ENCODE peak calls at places on chromosomes 7 and 10, in ten cellular contexts. X is fibroblast of pulmonary artery; D is GM23248; K is body of pancreas; W is LoVo; Y is dermis microvascular lymphatic vessel endothelial cell; N is activated naive CD4-positive, alpha-beta T cell treated with anti-CD3 and anti-CD28 coated beads, Interleukin-2, amount 10 ng/mL, durations not matched to agents 7 days and 5 days; S is stromal cell of bone marrow; R is kidney; E is GDM1. P is an unnamed sample.

GRCh38 chr7:129607471-129608120 is 3.9 kb upstream of the NRF1 start:
- DNase-seq in N (peak; percentile 63), K (no peak), Y (no peak), X (peak; percentile 53), S (no peak), W (peak; percentile 25), E (peak; percentile 53), R (no peak), D (peak; percentile 62), P (peak; percentile 50)

GRCh38 chr7:137642467-137642866 is 204.3 kb downstream of the DGKI start:
- DNase-seq in E (no peak), N (no peak), D (peak; percentile 80), K (no peak), X (no peak), R (no peak), S (peak; percentile 28), Y (no peak), W (peak; percentile 20), P (no peak)

GRCh38 chr7:230274-230673 is 37.9 kb downstream of the FAM20C start:
- DNase-seq in E (no peak), S (no peak), K (no peak), X (no peak), Y (no peak), N (no peak), D (no peak), R (no peak), W (no peak), P (no peak)

GRCh38 chr7:19307554-19307953 is 162.3 kb upstream of the FERD3L start:
- DNase-seq in D (no peak), E (no peak), Y (no peak), K (no peak), S (no peak), W (no peak), R (no peak), X (no peak), N (no peak), P (no peak)

GRCh38 chr10:31928531-31929259 is at the start of gene ARHGAP12:
- DNase-seq in K (peak; percentile 90), W (peak; percentile 80), S (peak; percentile 71), E (peak; percentile 81), Y (peak; percentile 56), N (peak; percentile 89), D (peak; percentile 95), R (peak; percentile 97), X (peak; percentile 82), P (peak; percentile 73)

GRCh38 chr10:62514079-62514693 is 140.0 kb downstream of the ZNF365 start:
- DNase-seq in R (no peak), X (no peak), E (no peak), W (no peak), K (no peak), N (no peak), D (peak; percentile 20), Y (no peak), S (no peak), P (no peak)

GRCh38 chr7:44977304-44977858 is 1.4 kb downstream of the MYO1G start:
- DNase-seq in W (no peak), S (no peak), E (no peak), Y (no peak), D (peak; percentile 35), R (peak; percentile 76), K (no peak), X (no peak), N (peak; percentile 86), P (no peak)

GRCh38 chr10:50653142-50653541 is 29.4 kb upstream of the SGMS1 start:
- DNase-seq in X (peak; percentile 59), S (peak; percentile 16), Y (peak; percentile 30), W (no peak), D (peak; percentile 58), R (no peak), K (peak; percentile 21), E (peak; percentile 48), N (peak; percentile 44), P (peak; percentile 60)

GRCh38 chr10:27192284-27192683 is 37.1 kb downstream of the MASTL start:
- DNase-seq in K (no peak), Y (peak; percentile 38), E (no peak), R (no peak), N (no peak), S (peak; percentile 97), D (peak; percentile 96), W (peak; percentile 48), X (peak; percentile 89), P (peak; percentile 93)

GRCh38 chr10:19576576-19576975 is 239.7 kb upstream of the PLXDC2 start:
- DNase-seq in R (no peak), W (no peak), K (no peak), X (no peak), E (no peak), N (no peak), S (no peak), D (no peak), Y (no peak), P (no peak)

GRCh38 chr7:120833551-120833950 is 24.4 kb downstream of the TSPAN12 start:
- DNase-seq in S (no peak), K (no peak), W (no peak), D (no peak), R (no peak), N (no peak), Y (no peak), X (no peak), E (no peak), P (no peak)

GRCh38 chr10:79399242-79399831 is 46.1 kb downstream of the ZCCHC24 start:
- DNase-seq in S (peak; percentile 96), X (peak; percentile 97), N (no peak), Y (no peak), K (peak; percentile 66), R (peak; percentile 96), W (peak; percentile 46), E (no peak), D (peak; percentile 98), P (peak; percentile 98)

GRCh38 chr10:123016228-123016627 is 7.4 kb downstream of the ACADSB start:
- DNase-seq in Y (no peak), R (no peak), N (no peak), S (no peak), X (no peak), E (no peak), K (no peak), W (no peak), D (no peak), P (no peak)

GRCh38 chr10:47381427-47382379 is 2.4 kb downstream of the ZNF488 start:
- DNase-seq in D (no peak), Y (no peak), X (no peak), S (no peak), N (no peak), W (no peak), E (no peak), R (no peak), K (no peak), P (no peak)

GRCh38 chr10:60384708-60385398 is 4.8 kb downstream of the ANK3 start:
- DNase-seq in N (no peak), D (peak; percentile 96), E (no peak), Y (peak; percentile 16), K (peak; percentile 22), X (peak; percentile 98), R (no peak), S (peak; percentile 90), W (peak; percentile 61), P (peak; percentile 100)

GRCh38 chr10:24844742-24845141 is 107.7 kb downstream of the PRTFDC1 start:
- DNase-seq in E (no peak), D (no peak), S (no peak), W (no peak), X (no peak), R (no peak), N (no peak), K (no peak), Y (no peak), P (no peak)

GRCh38 chr10:13555884-13556529 is 27.2 kb upstream of the BEND7 start:
- DNase-seq in D (no peak), Y (no peak), N (no peak), E (no peak), W (no peak), K (peak; percentile 77), R (no peak), S (no peak), X (no peak), P (no peak)

P was measured in fibroblast of the aortic adventitia.